ENCODE peak calls at places on chromosomes 13 and 19, in four cellular contexts. C, H, S and F are unnamed samples. For H3K9me3, the result is how much of the 10 kb centered on the place peaks cover.

GRCh38 chr13:20475927-20476691 is 49.5 kb downstream of the CRYL1 start:
- DNase-seq in C (no peak), H (no peak), S (no peak), F (no peak)

GRCh38 chr13:40609972-40610726 is 56.3 kb downstream of the FOXO1 start:
- DNase-seq in C (no peak), H (no peak), S (peak), F (no peak)

GRCh38 chr19:19745496-19746285 is 12.8 kb upstream of the ZNF14 start:
- DNase-seq in C (no peak), H (no peak), S (no peak), F (no peak)

GRCh38 chr13:97004096-97004876 is 10.0 kb upstream of the OXGR1 start:
- DNase-seq in C (no peak), H (no peak), S (no peak), F (no peak)

GRCh38 chr13:40813662-40814454 is 24.4 kb downstream of the SLC25A15 start:
- DNase-seq in C (no peak), H (peak), S (no peak), F (no peak)

GRCh38 chr19:49581007-49581508 is at the start of gene PRRG2:
- DNase-seq in C (no peak), H (no peak), S (peak), F (peak)

GRCh38 chr19:1882089-1882785 is 3.1 kb downstream of the ABHD17A start:
- DNase-seq in C (no peak), H (no peak), S (no peak), F (no peak)

GRCh38 chr13:87827479-87827878 is 156.3 kb downstream of the SLITRK5 start:
- DNase-seq in C (no peak), H (no peak), S (no peak), F (no peak)

GRCh38 chr13:47178090-47178950 is 281.5 kb upstream of the HTR2A start:
- DNase-seq in C (no peak), H (no peak), S (no peak), F (no peak)

GRCh38 chr19:8545743-8546142 is 31.5 kb downstream of the MYO1F start:
- DNase-seq in C (no peak), H (no peak), S (no peak), F (no peak)

GRCh38 chr19:8544168-8544567 is 30.2 kb upstream of the ZNF414 start:
- DNase-seq in C (no peak), H (no peak), S (no peak), F (no peak)

GRCh38 chr19:8552810-8553209 is 24.4 kb downstream of the MYO1F start:
- DNase-seq in C (no peak), H (peak), S (no peak), F (no peak)

GRCh38 chr19:8550070-8550469 is 27.2 kb downstream of the MYO1F start:
- DNase-seq in C (no peak), H (no peak), S (no peak), F (no peak)
- H3K9me3 ChIP-seq in C (under half), H (under half), S (under half), F (under half)

DNA sequence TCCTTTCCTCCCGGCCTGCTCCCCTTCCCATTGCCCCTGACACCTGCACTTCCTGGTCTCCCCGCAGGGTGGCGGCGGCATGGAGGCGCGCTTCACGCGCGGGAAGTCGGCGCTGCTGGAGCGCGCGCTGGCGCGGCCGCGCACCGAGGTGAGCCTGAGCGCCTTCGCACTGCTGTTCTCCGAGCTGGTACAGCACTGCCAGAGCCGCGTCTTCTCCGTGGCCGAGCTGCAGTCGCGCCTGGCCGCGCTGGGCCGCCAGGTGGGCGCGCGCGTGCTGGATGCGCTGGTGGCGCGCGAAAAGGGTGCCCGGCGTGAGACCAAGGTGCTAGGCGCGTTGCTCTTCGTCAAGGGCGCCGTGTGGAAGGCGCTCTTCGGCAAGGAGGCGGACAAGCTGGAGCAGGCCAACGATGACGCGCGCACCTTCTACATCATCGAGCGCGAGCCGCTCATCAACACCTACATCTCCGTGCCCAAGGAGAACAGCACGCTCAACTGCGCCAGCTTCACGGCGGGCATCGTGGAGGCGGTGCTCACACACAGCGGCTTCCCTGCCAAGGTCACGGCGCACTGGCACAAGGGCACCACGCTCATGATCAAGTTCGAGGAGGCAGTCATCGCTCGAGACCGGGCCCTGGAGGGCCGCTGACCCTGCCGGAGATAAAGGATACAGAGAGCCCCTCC is 1.7 kb downstream of the TRAPPC5 start:
- DNase-seq in C (no peak), H (no peak), S (no peak), F (no peak)
- H3K4me3 ChIP-seq in C (peak), H (no peak), S (peak), F (peak)

GRCh38 chr19:52391135-52391534 is 6.5 kb upstream of the ZNF528 start:
- DNase-seq in C (no peak), H (peak), S (no peak), F (no peak)
- H3K9me3 ChIP-seq in C (under half), H (under half), S (under half), F (under half)

GRCh38 chr19:52170304-52170703 is 1.1 kb downstream of the ZNF836 start:
- DNase-seq in C (no peak), H (no peak), S (no peak), F (no peak)
- H3K4me3 ChIP-seq in C (peak), H (no peak), S (peak), F (peak)

GRCh38 chr19:58045411-58046050 is 11.7 kb downstream of the ZSCAN1 start:
- DNase-seq in C (no peak), H (no peak), S (no peak), F (no peak)
- H3K9me3 ChIP-seq in C (under half), H (under half), S (under half), F (under half)

GRCh38 chr19:30824809-30825208 is 452.6 kb downstream of the ZNF536 start:
- DNase-seq in C (no peak), H (no peak), S (no peak), F (no peak)
- H3K4me3 ChIP-seq in C (no peak), H (no peak), S (no peak), F (no peak)